ENCODE peak calls at places on chromosomes 5 and 9, in seven cellular contexts. Y is EL; T is epithelial cell of prostate; U is lower leg skin; K is neuronal stem cell; R is caudate nucleus; W is activated CD4-positive, CD25-positive, alpha-beta regulatory T cell. H is an unnamed sample.

GRCh38 chr9:133146746-133147411 is 16.8 kb downstream of the GBGT1 start:
- DNase-seq in T (no peak), Y (no peak), K (no peak), U (peak), R (no peak), W (no peak), H (no peak)

GRCh38 chr5:34584165-34584564 is 72.0 kb upstream of the RAI14 start:
- DNase-seq in W (no peak), T (no peak), U (no peak), Y (no peak), R (no peak), K (no peak), H (no peak)

GRCh38 chr5:53067641-53068040 is 41.9 kb downstream of the MOCS2 start:
- DNase-seq in W (no peak), Y (no peak), T (no peak), U (no peak), R (no peak), K (no peak), H (no peak)

GRCh38 chr9:136326061-136326776 is 1.1 kb upstream of the GPSM1 start:
- DNase-seq in Y (peak), W (no peak), U (no peak), R (no peak), T (no peak), K (no peak), H (no peak)

GRCh38 chr5:173880306-173880985 is 7.7 kb upstream of the CPEB4 start:
- DNase-seq in T (no peak), U (no peak), R (no peak), K (no peak), Y (peak), W (no peak), H (no peak)

GRCh38 chr5:127947886-127948285 is 135.7 kb upstream of the SLC12A2 start:
- DNase-seq in W (no peak), T (no peak), K (no peak), R (no peak), Y (no peak), U (no peak), H (no peak)

GRCh38 chr5:129099184-129099570 is 4.6 kb downstream of the ISOC1 start:
- DNase-seq in W (no peak), U (no peak), T (no peak), Y (no peak), R (no peak), K (no peak), H (no peak)

GRCh38 chr9:126615251-126615790 is 1.6 kb downstream of the LMX1B start:
- DNase-seq in K (no peak), W (no peak), U (no peak), T (no peak), R (no peak), Y (no peak), H (no peak)

GRCh38 chr9:4667681-4668080 is 1.4 kb upstream of the SPATA6L start:
- DNase-seq in Y (no peak), W (no peak), T (no peak), R (no peak), U (no peak), K (no peak), H (no peak)

GRCh38 chr5:143759368-143760136 is 52.4 kb upstream of the HMHB1 start:
- DNase-seq in Y (no peak), W (no peak), T (no peak), U (no peak), R (no peak), K (no peak), H (no peak)

GRCh38 chr5:108650997-108651396 is 96.7 kb upstream of the FER start:
- DNase-seq in W (no peak), R (no peak), K (no peak), U (no peak), Y (peak), T (peak), H (no peak)

GRCh38 chr5:179793470-179794139 is at the start of gene LTC4S:
- DNase-seq in Y (peak), W (no peak), R (no peak), U (peak), K (no peak), T (no peak), H (peak)

GRCh38 chr9:30575218-30575617 is 1809.2 kb upstream of the ACO1 start:
- DNase-seq in R (no peak), T (no peak), K (no peak), U (no peak), W (no peak), Y (no peak), H (no peak)

GRCh38 chr5:132228241-132229035 is 785 bp upstream of the P4HA2 start:
- DNase-seq in U (peak), W (no peak), T (no peak), R (no peak), K (no peak), Y (no peak), H (peak)

GRCh38 chr5:155080721-155081120 is 67.2 kb downstream of the KIF4B start:
- DNase-seq in T (no peak), U (no peak), R (no peak), Y (no peak), W (no peak), K (no peak), H (no peak)

GRCh38 chr9:15239816-15240215 is 67.2 kb downstream of the TTC39B start:
- DNase-seq in T (no peak), R (no peak), U (no peak), Y (no peak), W (no peak), K (no peak), H (no peak)

GRCh38 chr5:72280655-72281069 is 39.4 kb downstream of the MRPS27 start:
- DNase-seq in R (no peak), T (no peak), Y (peak), K (no peak), W (no peak), U (no peak), H (no peak)

GRCh38 chr5:176817864-176818377 is 7.6 kb downstream of the UNC5A start:
- DNase-seq in K (peak), T (no peak), Y (peak), U (no peak), R (no peak), W (no peak), H (no peak)

GRCh38 chr9:128101690-128102089 is 25.8 kb downstream of the PTGES2 start:
- DNase-seq in T (no peak), W (no peak), Y (no peak), U (no peak), K (no peak), R (no peak), H (no peak)

GRCh38 chr9:114216081-114216480 is 60.7 kb downstream of the COL27A1 start:
- DNase-seq in W (no peak), K (no peak), Y (peak), T (no peak), U (no peak), R (peak), H (peak)

GRCh38 chr9:134948149-134948548 is 30.4 kb upstream of the FCN1 start:
- DNase-seq in K (no peak), U (no peak), R (no peak), T (no peak), W (no peak), Y (no peak), H (no peak)

GRCh38 chr5:140595538-140595937 is 30.9 kb downstream of the SLC35A4 start:
- DNase-seq in T (no peak), R (no peak), Y (no peak), U (no peak), W (no peak), K (no peak), H (no peak)

GRCh38 chr5:165940541-165940940 is 2350.9 kb upstream of the WWC1 start:
- DNase-seq in R (no peak), W (no peak), K (no peak), U (no peak), T (no peak), Y (no peak), H (no peak)

GRCh38 chr9:121601234-121601633 is 50.2 kb upstream of the DAB2IP start:
- DNase-seq in U (no peak), K (no peak), R (no peak), Y (peak), T (no peak), W (no peak), H (no peak)